ENCODE peak calls at places on chromosome 7, in four cellular contexts. C is pancreas, R is fibroblast of lung, A is lung. X is an unnamed sample. For H3K9me3, the result is how much of the 10 kb centered on the place peaks cover.

GRCh38 chr7:68938151-68938550 is 660.1 kb upstream of the AUTS2 start:
- DNase-seq in C (no peak), R (no peak), A (no peak), X (no peak)

GRCh38 chr7:33130184-33130583 is 820 bp downstream of the BBS9 start:
- DNase-seq in C (no peak), R (no peak), A (no peak), X (no peak)

GRCh38 chr7:30412810-30413504 is 65.6 kb downstream of the NOD1 start:
- DNase-seq in C (no peak), R (peak), A (no peak), X (no peak)

GRCh38 chr7:16918288-16918895 is 36.6 kb upstream of the AGR3 start:
- DNase-seq in C (no peak), R (peak), A (no peak), X (no peak)

GRCh38 chr7:256461-256940 is 33.5 kb upstream of the FOXL3 start:
- DNase-seq in C (peak), R (no peak), A (no peak), X (no peak)

GRCh38 chr7:44158060-44158872 is 17.1 kb upstream of the MYL7 start:
- DNase-seq in C (no peak), R (no peak), A (no peak), X (no peak)

GRCh38 chr7:83672157-83672556 is 23.2 kb upstream of the SEMA3E start:
- DNase-seq in C (no peak), R (no peak), A (no peak), X (no peak)

GRCh38 chr7:129501760-129502707 is at the start of gene SMKR1:
- DNase-seq in C (peak), R (peak), A (peak), X (peak)

GRCh38 chr7:99036531-99037175 is 107.3 kb downstream of the SMURF1 start:
- DNase-seq in C (no peak), R (peak), A (no peak), X (no peak)

GRCh38 chr7:46448478-46448877 is 527.4 kb upstream of the IGFBP3 start:
- DNase-seq in C (no peak), R (no peak), A (no peak), X (no peak)

GRCh38 chr7:2170576-2171521 is 61.9 kb downstream of the MAD1L1 start:
- DNase-seq in C (no peak), R (no peak), A (no peak), X (no peak)

GRCh38 chr7:81688622-81689411 is 81.0 kb downstream of the HGF start:
- DNase-seq in C (no peak), R (no peak), A (no peak), X (no peak)

GRCh38 chr7:118372530-118372929 is 148.0 kb downstream of the ANKRD7 start:
- DNase-seq in C (no peak), R (peak), A (no peak), X (no peak)

GRCh38 chr7:3154881-3155494 is 111.3 kb upstream of the CARD11 start:
- DNase-seq in C (no peak), R (peak), A (no peak), X (peak)

GRCh38 chr7:1060315-1061080 is 16.2 kb downstream of the GPR146 start:
- DNase-seq in C (peak), R (no peak), A (no peak), X (no peak)

GRCh38 chr7:138907849-138908248 is 73.3 kb downstream of the KIAA1549 start:
- DNase-seq in C (no peak), R (no peak), A (no peak), X (no peak)

GRCh38 chr7:17311952-17312351 is 13.5 kb downstream of the AHR start:
- DNase-seq in C (no peak), R (no peak), A (no peak), X (no peak)

GRCh38 chr7:16637279-16637795 is 8.2 kb downstream of the ANKMY2 start:
- DNase-seq in C (no peak), R (no peak), A (no peak), X (no peak)

GRCh38 chr7:135367114-135367513 is 133.5 kb downstream of the STRA8 start:
- DNase-seq in C (no peak), R (no peak), A (no peak), X (no peak)

GRCh38 chr7:91039033-91039432 is 225.2 kb upstream of the FZD1 start:
- DNase-seq in C (no peak), R (no peak), A (no peak), X (no peak)

GRCh38 chr7:50393076-50393475 is 57.1 kb downstream of the FIGNL1 start:
- DNase-seq in C (no peak), R (no peak), A (no peak), X (no peak)

GRCh38 chr7:33854178-33854577 is 51.2 kb upstream of the BMPER start:
- DNase-seq in C (no peak), R (peak), A (no peak), X (no peak)

GRCh38 chr7:105141068-105141467 is 127.1 kb downstream of the KMT2E start:
- DNase-seq in C (no peak), R (peak), A (no peak), X (no peak)

GRCh38 chr7:43143918-43144589 is 31.6 kb downstream of the HECW1 start:
- DNase-seq in C (no peak), R (no peak), A (no peak), X (no peak)

GRCh38 chr7:227940-228339 is 35.6 kb downstream of the FAM20C start:
- DNase-seq in C (no peak), R (no peak), A (no peak), X (no peak)

GRCh38 chr7:74371381-74372059 is 82.2 kb upstream of the GTF2IRD1 start:
- DNase-seq in C (no peak), R (peak), A (peak), X (no peak)

GRCh38 chr7:139777948-139778841 is at the start of gene HIPK2:
- DNase-seq in C (peak), R (peak), A (peak), X (peak)

GRCh38 chr7:68461430-68461829 is 1136.8 kb upstream of the AUTS2 start:
- DNase-seq in C (no peak), R (peak), A (no peak), X (no peak)

GRCh38 chr7:42080831-42081230 is 156.2 kb downstream of the GLI3 start:
- DNase-seq in C (no peak), R (no peak), A (no peak), X (no peak)

GRCh38 chr7:129793506-129794310 is 159.1 kb downstream of the UBE2H start:
- DNase-seq in C (no peak), R (no peak), A (no peak), X (no peak)

GRCh38 chr7:112997831-112998230 is 88.8 kb downstream of the GPR85 start:
- DNase-seq in C (no peak), R (no peak), A (no peak), X (no peak)

GRCh38 chr7:20320786-20321185 is 9.9 kb upstream of the ITGB8 start:
- DNase-seq in C (no peak), R (no peak), A (no peak), X (no peak)

GRCh38 chr7:31145339-31145738 is 93.2 kb downstream of the ADCYAP1R1 start:
- DNase-seq in C (no peak), R (no peak), A (no peak), X (no peak)

GRCh38 chr7:44735403-44736165 is 13.1 kb upstream of the ZMIZ2 start:
- DNase-seq in C (no peak), R (peak), A (no peak), X (no peak)

GRCh38 chr7:26399309-26399610 is 107.6 kb downstream of the SNX10 start:
- DNase-seq in C (peak), R (peak), A (no peak), X (no peak)

GRCh38 chr7:136533732-136534131 is 334.7 kb upstream of the CHRM2 start:
- DNase-seq in C (no peak), R (no peak), A (no peak), X (no peak)

GRCh38 chr7:38451840-38452239 is 178.4 kb upstream of the TARP start:
- DNase-seq in C (no peak), R (peak), A (no peak), X (no peak)

GRCh38 chr7:18320971-18321567 is 174.5 kb upstream of the HDAC9 start:
- DNase-seq in C (no peak), R (peak), A (no peak), X (no peak)
- TF ChIP-seq CTCF in C (peak), R (peak), A (no peak), X (peak)

GRCh38 chr7:37076668-37077067 is 352.4 kb upstream of the AOAH start:
- DNase-seq in C (no peak), R (no peak), A (no peak), X (no peak)
- H3K27ac ChIP-seq in C (no peak), R (no peak), A (no peak), X (no peak)

GRCh38 chr7:158439035-158439434 is 148.6 kb downstream of the PTPRN2 start:
- DNase-seq in C (no peak), R (no peak), A (no peak), X (no peak)
- H3K9me3 ChIP-seq in C (under half), R (under half), A (under half), X (under half)

GRCh38 chr7:149644754-149645153 is 128.6 kb downstream of the ZNF467 start:
- DNase-seq in C (no peak), R (no peak), A (no peak), X (no peak)
- TF ChIP-seq CTCF in C (no peak), R (no peak), A (no peak), X (no peak)

GRCh38 chr7:87375647-87376435 is 30.4 kb downstream of the CROT start:
- DNase-seq in C (no peak), R (no peak), A (no peak), X (no peak)

GRCh38 chr7:87369216-87369615 is 23.8 kb downstream of the CROT start:
- DNase-seq in C (no peak), R (no peak), A (no peak), X (peak)

GRCh38 chr7:87370660-87371180 is 25.3 kb downstream of the CROT start:
- DNase-seq in C (no peak), R (peak), A (no peak), X (no peak)
- H3K27ac ChIP-seq in C (no peak), R (no peak), A (no peak), X (no peak)

DNA sequence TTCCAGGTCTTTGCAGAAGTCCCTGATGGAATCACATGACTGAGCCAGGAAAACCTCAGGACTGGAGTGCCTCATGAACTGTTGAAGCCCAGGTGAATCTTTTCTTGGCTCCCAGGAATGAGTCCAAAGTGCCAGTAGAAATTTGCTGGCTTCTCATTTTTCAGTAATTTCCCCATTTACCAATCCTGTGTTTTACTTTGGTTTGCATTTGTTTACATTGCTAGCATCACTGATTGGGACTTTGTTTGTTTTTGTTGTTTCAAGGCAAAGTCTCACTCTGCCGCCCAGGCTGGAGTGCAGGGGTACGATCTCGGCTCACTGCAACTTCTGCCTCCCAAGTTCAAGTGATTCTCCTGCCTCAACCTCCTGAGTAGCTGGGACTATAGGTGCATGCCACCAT is 1.6 kb upstream of the ZNF12 start:
- DNase-seq in C (no peak), R (no peak), A (no peak), X (no peak)
- H3K9me3 ChIP-seq in C (under half), R (under half), A (under half), X (under half)

GRCh38 chr7:8190121-8190895 is 71.7 kb downstream of the ICA1 start:
- DNase-seq in C (no peak), R (peak), A (no peak), X (peak)
- TF ChIP-seq CTCF in C (no peak), R (peak), A (peak), X (peak)

GRCh38 chr7:107196834-107197610 is 28.2 kb downstream of the HBP1 start:
- DNase-seq in C (no peak), R (no peak), A (peak), X (no peak)
- H3K27ac ChIP-seq in C (no peak), R (no peak), A (peak), X (no peak)

DNA sequence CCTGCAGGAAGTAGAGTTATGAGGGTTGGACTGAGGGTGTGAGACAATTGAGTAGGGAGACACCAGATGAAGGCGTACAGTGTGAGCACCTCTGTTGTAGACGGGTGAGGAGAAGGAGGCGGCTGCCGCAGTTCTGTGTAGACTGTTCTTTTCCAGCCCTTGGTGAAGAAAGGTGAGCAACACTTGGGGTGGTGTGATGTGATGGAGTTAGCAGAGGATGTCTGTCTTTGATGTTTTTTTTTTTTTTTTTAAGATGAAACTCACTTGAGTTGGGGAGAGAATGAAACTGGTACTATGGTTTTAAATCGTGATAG is 42.8 kb upstream of the RNF216 start:
- DNase-seq in C (no peak), R (no peak), A (no peak), X (peak)
- H3K9me3 ChIP-seq in C (under half), R (under half), A (under half), X (under half)

DNA sequence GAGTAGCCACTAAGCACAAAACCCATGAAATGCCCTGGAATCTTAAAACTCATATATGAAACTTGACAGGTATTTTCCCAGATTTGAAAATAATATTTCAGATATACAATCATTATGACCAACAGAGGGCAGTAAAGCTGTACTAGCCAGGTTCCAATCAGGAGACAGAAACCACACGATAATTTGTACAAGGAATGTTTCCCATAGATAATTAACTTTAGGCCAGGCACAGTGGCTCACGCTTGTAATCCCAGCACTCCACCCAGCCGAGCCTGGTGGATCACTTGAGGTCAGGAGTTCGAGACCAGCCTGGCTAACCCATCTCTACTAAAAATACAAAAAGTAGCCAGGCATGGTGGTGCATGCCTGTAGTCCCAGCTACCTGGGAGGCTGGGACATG is 31.0 kb upstream of the NUB1 start:
- DNase-seq in C (no peak), R (no peak), A (no peak), X (no peak)
- TF ChIP-seq CTCF in C (peak), R (peak), A (no peak), X (no peak)